ENCODE peak calls at places on chromosomes 11 and 22, in five cellular contexts. Z is body of pancreas, Y is colonic mucosa, I is sigmoid colon, B is heart right ventricle. T is an unnamed sample.

GRCh38 chr11:35619754-35620640 is 1.7 kb downstream of the FJX1 start:
- DNase-seq in Z (peak), I (peak), Y (no peak), B (peak), T (peak)

GRCh38 chr11:78555592-78555991 is 19.1 kb downstream of the NARS2 start:
- DNase-seq in Y (no peak), I (no peak), B (no peak), Z (no peak), T (no peak)

GRCh38 chr11:5476184-5476819 is 12.2 kb upstream of the OR52D1 start:
- DNase-seq in Y (peak), Z (peak), I (no peak), B (no peak), T (no peak)

GRCh38 chr22:44731357-44731970 is 20.9 kb upstream of the ARHGAP8 start:
- DNase-seq in B (no peak), Y (no peak), I (no peak), Z (no peak), T (no peak)

GRCh38 chr11:123033895-123034294 is 28.0 kb downstream of the HSPA8 start:
- DNase-seq in B (no peak), Y (no peak), I (no peak), Z (no peak), T (no peak)

GRCh38 chr11:117872962-117873827 is 3.3 kb downstream of the FXYD6 start:
- DNase-seq in Z (no peak), I (no peak), B (no peak), Y (no peak), T (no peak)

GRCh38 chr11:72369786-72370185 is 64.5 kb downstream of the CLPB start:
- DNase-seq in B (no peak), Y (no peak), I (no peak), Z (no peak), T (no peak)

GRCh38 chr11:85822814-85823213 is 11.9 kb upstream of the SYTL2 start:
- DNase-seq in B (no peak), I (no peak), Y (no peak), Z (no peak), T (no peak)

GRCh38 chr22:28923826-28924732 is 40.7 kb downstream of the ZNRF3 start:
- DNase-seq in Y (peak), B (peak), Z (peak), I (no peak), T (peak)

GRCh38 chr11:9639099-9639498 is 24.8 kb upstream of the SWAP70 start:
- DNase-seq in B (peak), Z (peak), I (no peak), Y (peak), T (no peak)

GRCh38 chr11:13352711-13353110 is 75.1 kb downstream of the BMAL1 start:
- DNase-seq in Y (no peak), B (no peak), Z (no peak), I (no peak), T (no peak)

GRCh38 chr11:120882237-120882636 is 141.7 kb upstream of the TBCEL start:
- DNase-seq in Y (no peak), I (no peak), Z (no peak), B (no peak), T (no peak)

GRCh38 chr22:50032109-50032871 is 19.7 kb upstream of the IL17REL start:
- DNase-seq in Z (no peak), Y (no peak), I (peak), B (no peak), T (no peak)

GRCh38 chr11:68140496-68141246 is 19.5 kb upstream of the CHKA start:
- DNase-seq in Y (no peak), Z (peak), B (no peak), I (no peak), T (peak)

GRCh38 chr11:120336641-120337132 is 474 bp downstream of the ARHGEF12 start:
- DNase-seq in B (peak), Y (peak), I (peak), Z (no peak), T (peak)

GRCh38 chr11:58905716-58906547 is 33.4 kb upstream of the GLYATL1 start:
- DNase-seq in I (no peak), B (peak), Y (peak), Z (peak), T (peak)

GRCh38 chr11:75949023-75949672 is 134.1 kb downstream of the UVRAG start:
- DNase-seq in Y (no peak), I (no peak), B (no peak), Z (no peak), T (no peak)

GRCh38 chr11:63813563-63814382 is 517 bp downstream of the SPINDOC start:
- DNase-seq in I (peak), Y (peak), B (peak), Z (peak), T (peak)

GRCh38 chr11:80136991-80137390 is 696.2 kb upstream of the TENM4 start:
- DNase-seq in Z (no peak), B (no peak), Y (no peak), I (no peak), T (no peak)

GRCh38 chr22:19477321-19478085 is 1.5 kb downstream of the UFD1 start:
- DNase-seq in Y (no peak), Z (no peak), B (no peak), I (no peak), T (no peak)

GRCh38 chr11:119921571-119921970 is 192.6 kb upstream of the NECTIN1 start:
- DNase-seq in Y (no peak), Z (no peak), B (no peak), I (no peak), T (no peak)

GRCh38 chr11:122755941-122756340 is 82.4 kb upstream of the CRTAM start:
- DNase-seq in I (no peak), Y (no peak), B (no peak), Z (no peak), T (no peak)

GRCh38 chr11:120334894-120335462 is 1.2 kb upstream of the ARHGEF12 start:
- DNase-seq in I (peak), B (no peak), Z (peak), Y (peak), T (peak)

GRCh38 chr11:59801981-59802638 is 8.5 kb downstream of the MRPL16 start:
- DNase-seq in Z (peak), Y (no peak), B (no peak), I (no peak), T (no peak)

GRCh38 chr11:105230586-105230985 is 91.0 kb upstream of the CARD18 start:
- DNase-seq in I (no peak), Y (no peak), Z (no peak), B (no peak), T (no peak)

GRCh38 chr11:78722786-78723185 is 148.1 kb upstream of the NARS2 start:
- DNase-seq in Z (no peak), B (no peak), I (no peak), Y (no peak), T (no peak)

GRCh38 chr22:29306175-29306829 is at the start of gene GAS2L1:
- DNase-seq in Y (peak), Z (peak), I (peak), B (peak), T (peak)

GRCh38 chr11:118175031-118175531 is 1.4 kb downstream of the SCN2B start:
- DNase-seq in Z (no peak), I (no peak), B (no peak), Y (no peak), T (no peak)

GRCh38 chr11:119671561-119672015 is 57.4 kb downstream of the NECTIN1 start:
- DNase-seq in B (peak), Z (no peak), I (no peak), Y (no peak), T (peak)

GRCh38 chr11:132427611-132428010 is 1057.2 kb downstream of the NTM start:
- DNase-seq in Y (no peak), I (no peak), Z (no peak), B (no peak), T (no peak)

GRCh38 chr11:103108933-103109817 is at the start of gene DYNC2H1:
- DNase-seq in Y (peak), B (peak), Z (peak), I (peak), T (peak)

GRCh38 chr11:132024587-132025295 is 654.3 kb downstream of the NTM start:
- DNase-seq in Z (no peak), Y (no peak), I (no peak), B (no peak), T (no peak)

GRCh38 chr11:73623651-73624050 is 22.7 kb upstream of the PLEKHB1 start:
- DNase-seq in Y (no peak), I (no peak), Z (peak), B (no peak), T (no peak)
- H3K27ac ChIP-seq in Y (no peak), I (no peak), Z (peak), B (no peak), T (no peak)

DNA sequence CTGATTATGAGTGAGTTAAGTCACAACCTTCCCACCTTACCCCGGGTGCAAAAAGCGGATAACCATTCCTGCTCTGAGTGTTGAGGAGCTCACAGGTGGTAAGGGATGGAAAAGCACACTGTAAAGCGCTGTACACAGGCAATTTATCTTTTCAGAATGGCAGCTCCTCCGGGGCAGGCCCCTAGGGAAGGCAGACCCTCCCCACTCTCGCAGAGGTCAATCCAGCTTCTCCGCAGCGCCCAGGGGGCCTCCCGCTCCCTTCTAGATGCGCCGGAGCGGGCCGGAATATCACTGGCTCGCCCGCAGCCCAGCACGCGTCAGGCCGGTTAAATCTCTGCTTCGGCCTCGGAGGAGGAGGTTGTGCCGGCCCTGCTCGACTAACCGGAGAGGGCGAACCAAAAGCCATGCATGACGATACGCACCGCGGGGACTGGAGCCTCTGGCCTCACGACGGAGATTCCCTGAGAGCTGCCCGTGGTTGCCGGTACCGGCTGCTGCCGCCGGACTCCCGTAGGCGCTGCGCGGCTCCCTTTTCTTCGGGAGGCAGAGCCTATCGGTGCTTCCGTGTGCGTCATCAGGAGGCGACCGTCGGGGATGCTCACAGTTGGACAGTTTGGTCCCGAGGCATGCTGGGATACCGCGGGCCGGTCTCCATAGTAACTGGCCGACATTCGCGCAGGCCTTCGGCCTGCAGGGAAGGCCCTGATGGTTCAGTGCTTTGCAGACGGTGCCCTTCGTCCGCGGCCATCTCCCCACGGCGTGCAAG is at the start of gene BRMS1:
- DNase-seq in Z (peak), B (peak), Y (peak), I (peak), T (peak)
- TF ChIP-seq CTCF in Z (peak), B (no peak), Y (no peak), I (no peak), T (peak)

GRCh38 chr11:65384301-65384889 is 1.9 kb upstream of the SLC25A45 start:
- DNase-seq in Y (no peak), B (no peak), I (no peak), Z (peak), T (no peak)

GRCh38 chr11:65383778-65384177 is 1.3 kb upstream of the SLC25A45 start:
- DNase-seq in I (no peak), B (no peak), Z (no peak), Y (no peak), T (no peak)

GRCh38 chr11:65382036-65382803 is at the start of gene SLC25A45:
- DNase-seq in Y (peak), I (peak), Z (peak), B (peak), T (peak)

GRCh38 chr11:65381721-65382035 is 768 bp downstream of the SLC25A45 start:
- DNase-seq in Y (no peak), I (no peak), B (no peak), Z (no peak), T (no peak)

GRCh38 chr11:65382804-65383368 is 440 bp upstream of the SLC25A45 start:
- DNase-seq in B (no peak), Z (peak), I (peak), Y (peak), T (no peak)
- H3K4me3 ChIP-seq in B (peak), Z (no peak), I (peak), Y (no peak), T (peak)

GRCh38 chr11:64872790-64873488 is 5.5 kb downstream of the EHD1 start:
- DNase-seq in B (no peak), Y (peak), Z (no peak), I (no peak), T (no peak)
- H3K27ac ChIP-seq in B (peak), Y (peak), Z (no peak), I (peak), T (no peak)